ENCODE peak calls at places on chromosomes 7 and 10, in seven cellular contexts. O, T, R, N, F, I and C are unnamed samples.

GRCh38 chr10:24465124-24465874 is 256.4 kb downstream of the KIAA1217 start:
- DNase-seq in T (no peak), N (no peak), O (no peak), R (no peak), I (no peak), F (no peak), C (no peak)

GRCh38 chr10:104548090-104548489 is 93.0 kb upstream of the SORCS3 start:
- DNase-seq in R (peak; percentile 65), I (no peak), T (no peak), F (peak; percentile 54), O (no peak), N (no peak), C (no peak)

GRCh38 chr10:190216-190615 is 55.0 kb downstream of the ZMYND11 start:
- DNase-seq in I (no peak), O (no peak), N (no peak), R (no peak), T (no peak), F (no peak), C (no peak)

GRCh38 chr10:101287183-101287830 is 58.0 kb upstream of the LBX1 start:
- DNase-seq in R (no peak), O (no peak), N (no peak), T (no peak), F (no peak), I (no peak), C (no peak)

GRCh38 chr10:12854988-12855387 is 146.5 kb downstream of the CCDC3 start:
- DNase-seq in F (no peak), N (no peak), O (no peak), R (no peak), T (no peak), I (no peak), C (no peak)

GRCh38 chr7:28440055-28440601 is 27.8 kb downstream of the CREB5 start:
- DNase-seq in T (no peak), R (no peak), I (no peak), O (no peak), F (no peak), N (no peak), C (no peak)

GRCh38 chr7:98357751-98358161 is 43.1 kb downstream of the BAIAP2L1 start:
- DNase-seq in F (no peak), O (no peak), N (no peak), T (peak; percentile 72), R (no peak), I (no peak), C (peak; percentile 77)

GRCh38 chr7:129308047-129308446 is 83.2 kb downstream of the AHCYL2 start:
- DNase-seq in N (no peak), T (peak; percentile 4), R (no peak), O (no peak), I (no peak), F (no peak), C (peak; percentile 31)

GRCh38 chr7:77308792-77309191 is 107.4 kb downstream of the GSAP start:
- DNase-seq in T (no peak), I (no peak), F (no peak), N (no peak), R (no peak), O (no peak), C (no peak)

GRCh38 chr10:18527692-18528091 is 123.7 kb downstream of the NSUN6 start:
- DNase-seq in N (no peak), R (no peak), T (no peak), F (no peak), I (no peak), O (no peak), C (no peak)

GRCh38 chr10:18528292-18528691 is 123.1 kb downstream of the NSUN6 start:
- DNase-seq in T (no peak), F (no peak), I (no peak), R (no peak), N (no peak), O (no peak), C (no peak)

GRCh38 chr10:18523858-18524257 is 127.5 kb downstream of the NSUN6 start:
- DNase-seq in N (no peak), T (no peak), F (no peak), R (no peak), O (no peak), I (no peak), C (no peak)

DNA sequence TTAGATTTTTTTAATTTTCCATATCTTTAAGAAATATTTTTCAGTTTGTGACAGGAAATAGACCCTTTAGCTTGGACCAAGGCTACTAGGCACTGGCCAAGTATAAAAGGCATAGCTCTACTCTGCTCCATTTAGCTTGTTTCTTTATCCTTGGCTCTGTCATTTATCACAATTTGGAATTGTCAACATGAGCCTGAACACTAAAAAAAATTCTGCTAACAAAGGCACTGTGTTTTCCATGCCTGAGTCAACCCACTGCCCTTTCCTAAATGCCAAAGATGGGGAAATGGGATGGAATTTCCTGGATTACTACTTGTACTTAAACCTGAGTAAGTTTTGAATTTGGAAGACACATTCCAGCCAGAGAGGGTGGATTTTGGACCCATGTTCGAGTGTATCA is 128.4 kb downstream of the NSUN6 start:
- DNase-seq in R (no peak), N (no peak), O (no peak), T (peak; percentile 64), F (no peak), I (no peak), C (no peak)
- TF ChIP-seq POLR2AphosphoS5 in R (no peak), N (no peak), O (no peak), T (no peak), F (no peak), I (no peak), C (no peak)

GRCh38 chr10:30980951-30981616 is 50.6 kb downstream of the ZNF438 start:
- DNase-seq in I (peak; percentile 91), R (no peak), F (no peak), O (no peak), N (no peak), T (no peak), C (no peak)
- TF ChIP-seq POLR2AphosphoS5 in I (peak; percentile 83), R (no peak), F (no peak), O (no peak), N (no peak), T (no peak), C (peak; percentile 78)

DNA sequence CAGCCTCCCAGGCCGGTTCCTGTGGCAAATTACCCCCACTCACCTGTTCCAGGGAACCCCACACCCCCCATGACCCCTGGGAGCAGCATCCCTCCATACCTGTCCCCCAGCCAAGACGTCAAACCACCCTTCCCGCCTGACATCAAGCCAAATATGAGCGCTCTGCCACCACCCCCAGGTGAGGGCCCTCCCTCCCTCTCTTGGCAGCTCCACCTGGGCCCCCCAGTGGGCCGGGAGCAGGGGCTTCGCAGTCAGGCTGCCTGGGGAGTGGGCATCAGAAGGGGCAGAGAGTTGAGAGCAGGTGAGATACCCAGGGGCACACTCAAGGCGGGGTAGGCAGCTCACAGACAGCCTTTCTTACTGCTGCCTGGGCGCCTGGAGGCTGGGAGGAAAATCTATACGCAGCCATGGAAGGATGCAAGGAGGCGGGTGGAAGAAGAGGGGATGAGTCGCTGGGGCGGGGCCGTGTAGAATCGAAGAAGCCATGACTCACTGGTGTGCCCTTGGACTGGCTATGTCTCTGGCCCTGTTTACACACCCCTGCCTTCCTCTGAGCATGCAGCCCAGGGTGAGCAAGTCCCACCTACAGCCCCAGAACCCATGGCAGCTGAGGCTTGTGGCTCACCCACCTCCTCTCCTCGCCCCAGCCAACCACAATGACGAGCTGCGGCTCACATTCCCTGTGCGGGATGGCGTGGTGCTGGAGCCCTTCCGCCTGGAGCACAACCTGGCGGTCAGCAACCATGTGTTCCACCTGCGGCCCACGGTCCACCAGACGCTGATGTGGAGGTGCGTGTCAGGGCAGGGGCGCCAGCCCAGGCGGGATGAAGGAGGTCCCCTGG is 48.6 kb upstream of the PPIF start:
- DNase-seq in F (no peak), I (peak; percentile 86), T (peak; percentile 65), R (no peak), N (peak; percentile 53), O (no peak), C (peak; percentile 73)
- TF ChIP-seq POLR2AphosphoS5 in F (no peak), I (peak; percentile 55), T (no peak), R (no peak), N (no peak), O (peak; percentile 48), C (peak; percentile 25)

DNA sequence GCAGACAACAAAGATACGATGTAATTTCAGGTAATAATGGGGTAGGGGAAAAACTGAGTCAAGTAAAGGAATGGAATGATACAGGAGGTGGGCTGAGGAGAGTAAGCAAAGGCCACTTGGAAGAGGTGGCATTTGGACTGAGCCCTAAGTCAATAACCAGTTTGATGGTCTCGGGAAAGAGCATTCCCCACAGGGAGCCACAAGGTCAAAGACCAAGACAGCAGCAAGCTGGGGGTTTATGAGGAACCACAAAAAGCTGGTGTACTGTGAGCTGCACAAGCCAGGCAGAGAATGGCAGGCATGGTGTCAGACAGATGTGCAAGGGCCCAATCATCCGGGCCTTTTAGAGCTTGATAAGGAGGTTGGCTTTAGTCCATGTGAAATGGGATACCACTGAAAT is 98.7 kb downstream of the NOC3L start:
- DNase-seq in F (no peak), R (no peak), O (no peak), N (no peak), T (peak; percentile 36), I (no peak), C (no peak)
- TF ChIP-seq POLR2AphosphoS5 in F (no peak), R (no peak), O (no peak), N (no peak), T (no peak), I (no peak), C (no peak)

GRCh38 chr10:79019441-79019840 is 49.3 kb upstream of the ZMIZ1 start:
- DNase-seq in I (peak; percentile 42), N (no peak), F (no peak), T (no peak), O (no peak), R (no peak), C (no peak)

GRCh38 chr10:79020605-79021004 is 48.2 kb upstream of the ZMIZ1 start:
- DNase-seq in F (no peak), T (no peak), I (no peak), O (no peak), N (no peak), R (no peak), C (no peak)

GRCh38 chr10:79021331-79021907 is 47.3 kb upstream of the ZMIZ1 start:
- DNase-seq in F (no peak), O (no peak), T (no peak), R (no peak), I (peak; percentile 46), N (no peak), C (no peak)

GRCh38 chr10:79018591-79019011 is 50.2 kb upstream of the ZMIZ1 start:
- DNase-seq in R (no peak), T (no peak), F (no peak), I (peak; percentile 30), N (no peak), O (no peak), C (no peak)

DNA sequence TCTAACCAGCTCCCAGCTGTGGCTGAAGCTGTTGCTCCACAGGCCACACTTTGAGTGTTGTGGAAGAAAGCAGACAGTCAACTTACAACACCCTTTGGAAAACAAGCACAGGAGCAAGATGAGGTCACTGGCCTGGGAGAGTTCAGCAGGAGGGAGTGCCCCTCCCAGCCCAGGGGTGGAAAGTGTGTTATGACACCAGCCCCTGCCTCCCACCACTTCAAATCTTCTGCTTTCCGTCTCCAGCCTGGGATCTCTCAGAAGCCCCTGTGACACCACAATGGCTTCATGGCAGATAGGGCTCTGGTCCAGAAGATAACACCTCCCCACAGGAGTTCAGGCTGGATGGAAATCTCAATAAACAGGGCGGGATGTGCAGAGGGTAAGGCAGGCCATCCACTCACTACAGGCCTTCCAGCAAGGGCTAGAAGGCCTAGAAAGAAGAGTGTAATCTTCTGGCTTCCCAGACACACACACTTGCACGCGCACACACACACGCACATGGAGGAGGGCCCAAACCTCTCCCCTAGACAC is 48.7 kb upstream of the ZMIZ1 start:
- DNase-seq in T (peak; percentile 60), F (no peak), R (no peak), I (peak; percentile 87), O (peak; percentile 96), N (no peak), C (no peak)
- TF ChIP-seq POLR2AphosphoS5 in T (no peak), F (no peak), R (no peak), I (peak; percentile 24), O (peak; percentile 19), N (no peak), C (no peak)

GRCh38 chr7:102916426-102916825 is 3.6 kb downstream of the LRRC17 start:
- DNase-seq in O (no peak), T (no peak), N (no peak), R (no peak), I (no peak), F (no peak), C (no peak)
- TF ChIP-seq POLR2AphosphoS5 in O (no peak), T (no peak), N (no peak), R (no peak), I (no peak), F (no peak), C (no peak)